ENCODE peak calls at places on chromosome 11, in four cellular contexts. D is HepG2, L is GM12878, C is H1. F is an unnamed sample.

GRCh38 chr11:95245038-95245437 is 14.0 kb upstream of the SESN3 start:
- DNase-seq in L (no peak), D (no peak), C (no peak), F (peak; percentile 73)

GRCh38 chr11:96969251-96969650 is 579.4 kb downstream of the JRKL start:
- DNase-seq in D (no peak), C (no peak), L (no peak), F (no peak)

GRCh38 chr11:134583397-134583990 is 171.5 kb upstream of the B3GAT1 start:
- DNase-seq in L (no peak), D (no peak), C (no peak), F (no peak)

GRCh38 chr11:126355324-126355925 is at the start of gene ST3GAL4:
- DNase-seq in C (peak; percentile 33), L (peak; percentile 11), D (peak; percentile 68), F (peak; percentile 62)

GRCh38 chr11:35142481-35143207 is 3.7 kb downstream of the CD44 start:
- DNase-seq in D (peak; percentile 20), C (no peak), L (no peak), F (no peak)

GRCh38 chr11:17476317-17477083 is at the start of gene ABCC8:
- DNase-seq in D (no peak), C (no peak), L (no peak), F (no peak)

GRCh38 chr11:9943346-9944110 is 279.7 kb downstream of the SWAP70 start:
- DNase-seq in C (no peak), L (no peak), D (peak; percentile 4), F (no peak)

GRCh38 chr11:77568306-77568705 is 21.4 kb upstream of the AQP11 start:
- DNase-seq in L (no peak), D (no peak), C (no peak), F (no peak)

GRCh38 chr11:16097543-16097942 is 258.8 kb downstream of the SOX6 start:
- DNase-seq in D (no peak), L (no peak), C (no peak), F (no peak)

GRCh38 chr11:12526789-12527188 is 147.4 kb upstream of the TEAD1 start:
- DNase-seq in D (no peak), C (no peak), L (no peak), F (no peak)

GRCh38 chr11:61160487-61161189 is 588 bp downstream of the VPS37C start:
- DNase-seq in C (no peak), D (no peak), L (no peak), F (no peak)

GRCh38 chr11:64400096-64400495 is 41.1 kb downstream of the RPS6KA4 start:
- DNase-seq in L (no peak), C (no peak), D (no peak), F (no peak)

GRCh38 chr11:79265756-79266322 is 175.0 kb downstream of the TENM4 start:
- DNase-seq in D (no peak), C (no peak), L (no peak), F (no peak)

GRCh38 chr11:14969922-14970323 is 2.2 kb downstream of the CALCA start:
- DNase-seq in D (peak; percentile 28), L (no peak), C (peak; percentile 49), F (no peak)

GRCh38 chr11:131858495-131858894 is 488.1 kb downstream of the NTM start:
- DNase-seq in C (no peak), D (no peak), L (no peak), F (no peak)

GRCh38 chr11:12942157-12942556 is 67.0 kb upstream of the RASSF10 start:
- DNase-seq in D (no peak), C (no peak), L (no peak), F (no peak)

GRCh38 chr11:93849751-93850584 is 450 bp downstream of the VSTM5 start:
- DNase-seq in L (no peak), D (no peak), C (no peak), F (no peak)

GRCh38 chr11:125301301-125301700 is 136.8 kb downstream of the PKNOX2 start:
- DNase-seq in L (no peak), D (no peak), C (no peak), F (no peak)

GRCh38 chr11:105609341-105609781 is 512 bp upstream of the GRIA4 start:
- DNase-seq in L (no peak), D (peak; percentile 8), C (no peak), F (peak; percentile 23)

GRCh38 chr11:74932797-74933196 is 16.1 kb downstream of the XRRA1 start:
- DNase-seq in C (no peak), L (no peak), D (no peak), F (no peak)

GRCh38 chr11:95917188-95918036 is 6.5 kb downstream of the MTMR2 start:
- DNase-seq in C (no peak), L (no peak), D (no peak), F (no peak)

GRCh38 chr11:2880646-2881045 is 4.9 kb downstream of the CDKN1C start:
- DNase-seq in C (no peak), L (no peak), D (no peak), F (no peak)

GRCh38 chr11:87092567-87092966 is 54.8 kb downstream of the TMEM135 start:
- DNase-seq in C (no peak), D (no peak), L (no peak), F (no peak)

GRCh38 chr11:43738600-43739409 is 58.3 kb downstream of the HSD17B12 start:
- DNase-seq in C (no peak), D (peak; percentile 3), L (no peak), F (no peak)

GRCh38 chr11:117187007-117187406 is 8.5 kb downstream of the SIDT2 start:
- DNase-seq in D (no peak), L (no peak), C (no peak), F (no peak)

GRCh38 chr11:1437500-1437899 is 47.8 kb downstream of the BRSK2 start:
- DNase-seq in D (peak; percentile 16), L (no peak), C (no peak), F (no peak)

DNA sequence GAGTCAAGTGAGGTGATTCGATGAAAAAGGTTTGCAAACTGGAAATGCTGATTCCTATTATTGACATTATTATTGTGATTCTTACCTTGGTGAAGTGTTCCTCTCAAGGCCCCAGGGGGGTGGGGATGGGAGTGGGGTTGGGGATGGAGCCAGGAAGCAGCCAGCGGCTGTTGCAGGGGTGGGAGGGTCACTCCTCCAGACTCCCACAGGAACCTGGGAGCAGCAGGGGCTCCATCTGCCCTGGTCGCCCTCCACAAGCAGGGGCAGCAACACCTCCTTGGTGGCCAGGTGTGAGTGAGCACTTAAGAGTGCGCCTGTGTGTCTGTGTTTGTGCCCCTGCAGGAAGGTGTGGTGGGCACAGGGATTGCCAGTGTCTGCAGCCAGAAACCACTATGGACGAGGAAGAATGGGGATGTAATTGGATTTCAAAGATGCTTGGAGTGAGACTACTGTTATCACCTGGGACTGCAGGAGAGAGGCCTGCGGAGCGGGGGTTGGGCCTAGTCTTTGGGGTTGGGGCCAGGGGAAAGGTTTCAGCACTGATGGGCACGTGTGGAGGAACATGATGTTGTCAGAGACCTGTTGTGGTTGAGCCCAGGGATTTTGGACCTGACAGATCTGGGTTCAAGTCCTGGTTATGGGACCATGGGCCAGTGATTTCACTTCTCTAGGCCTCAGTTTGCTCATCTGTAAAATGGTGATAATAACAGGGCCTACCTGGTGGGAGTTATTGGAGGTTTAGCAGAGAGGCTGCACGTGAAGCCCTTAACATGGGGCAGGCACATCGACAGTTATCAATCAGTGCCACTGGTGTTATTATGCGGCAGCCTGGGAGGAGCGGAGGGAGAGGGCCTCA is 3.6 kb upstream of the TP53I11 start:
- DNase-seq in D (no peak), L (no peak), C (no peak), F (no peak)
- H3K9ac ChIP-seq in D (no peak overlapping the region), L (no peak overlapping the region), C (no peak overlapping the region), F (peak overlapping the region; percentile 12)

GRCh38 chr11:122365545-122366380 is 249.7 kb upstream of the BLID start:
- DNase-seq in C (no peak), L (no peak), D (no peak), F (no peak)
- TF ChIP-seq SUZ12 in C (no peak), L (no peak), D (no peak), F (no peak)

GRCh38 chr11:98007072-98007471 is 1013.7 kb upstream of the CNTN5 start:
- DNase-seq in L (no peak), C (no peak), D (no peak), F (no peak)

DNA sequence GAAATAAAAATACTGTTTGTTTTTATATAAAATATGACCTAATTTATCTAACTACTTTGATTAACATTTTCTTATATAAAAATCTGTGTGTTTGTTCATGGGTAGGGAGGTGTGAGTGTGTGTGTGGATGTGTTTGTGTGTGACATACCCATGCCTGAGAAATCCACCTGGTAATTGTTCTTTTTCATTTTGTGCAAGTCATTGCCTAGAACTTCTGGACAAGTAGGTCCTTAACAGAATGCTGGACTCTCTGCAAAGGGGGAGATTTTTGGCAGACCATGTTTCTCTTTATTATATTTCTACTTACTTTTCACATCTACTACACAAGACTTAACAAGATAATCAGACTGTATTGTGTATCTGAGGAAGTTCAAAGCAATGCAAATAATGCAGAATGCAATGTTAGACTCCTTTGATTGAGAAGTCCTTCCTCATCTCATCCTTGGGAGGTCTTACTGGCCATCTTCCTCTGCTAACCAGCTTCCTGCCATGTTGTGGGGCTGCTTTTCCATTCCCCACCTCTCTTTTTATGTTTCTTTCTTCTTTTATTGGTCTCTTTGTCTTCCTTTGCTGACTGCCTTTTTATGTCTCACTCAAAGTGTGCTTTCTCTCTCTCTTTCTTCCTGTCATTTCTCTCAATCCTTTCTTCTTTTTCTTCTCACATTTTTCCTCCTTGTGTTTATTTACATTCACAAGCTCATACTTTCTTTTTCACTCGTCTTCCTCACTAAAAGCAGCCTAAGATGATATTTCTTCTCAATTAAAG is 1017.0 kb upstream of the CNTN5 start:
- DNase-seq in D (no peak), C (no peak), L (no peak), F (no peak)
- H3K9ac ChIP-seq in D (no peak overlapping the region), C (no peak overlapping the region), L (no peak overlapping the region), F (no peak overlapping the region)

DNA sequence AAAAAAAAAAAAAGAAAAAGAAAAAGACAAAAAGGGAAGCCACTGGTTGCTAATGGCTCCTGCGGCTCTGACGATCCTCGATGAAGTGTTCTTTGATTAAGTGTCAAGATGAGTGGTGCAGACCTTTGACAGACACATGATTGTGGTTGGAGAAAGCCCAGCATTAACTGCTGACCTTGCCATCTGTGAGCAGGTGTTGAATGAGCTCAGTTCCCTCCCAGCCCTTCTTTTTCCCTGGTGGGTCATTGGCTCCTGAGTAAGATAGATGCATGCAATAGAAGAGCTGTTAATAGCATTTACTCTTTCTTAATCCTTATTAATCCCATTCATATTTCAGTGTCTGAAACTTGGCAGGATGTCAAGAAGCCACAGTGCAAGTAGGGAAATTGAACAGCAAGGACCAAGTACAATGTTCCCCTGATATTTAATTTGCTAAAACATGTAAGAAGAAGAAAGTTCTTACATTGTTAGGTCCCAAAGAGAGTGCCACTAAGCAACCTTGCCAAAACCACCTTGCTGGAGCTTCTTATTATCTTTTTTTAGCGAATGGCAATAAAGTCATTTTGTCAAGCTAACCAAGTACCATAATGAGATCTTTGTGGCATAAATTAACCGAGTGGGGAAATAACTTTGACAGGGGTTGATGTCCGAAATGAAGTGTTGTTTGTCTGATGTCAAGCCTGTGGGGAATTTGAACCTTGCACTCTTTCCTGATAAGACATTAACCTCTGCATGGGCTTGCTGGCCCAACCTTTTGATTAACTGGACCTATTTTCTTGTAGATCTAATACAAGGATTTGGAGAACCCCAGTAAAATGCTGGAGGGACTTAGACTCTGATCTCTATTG is 113.7 kb downstream of the PTPRJ start:
- DNase-seq in C (no peak), L (no peak), D (peak; percentile 77), F (no peak)
- TF ChIP-seq SUZ12 in C (no peak), L (no peak), D (no peak), F (no peak)

F was measured in NT2/D1.